ENCODE peak calls at places on chromosomes 3 and 15, in nine cellular contexts. O is endothelial cell of umbilical vein, E is H1, P is HepG2, G is A549, V is HCT116, H is SK-N-SH, J is NB4, Q is K562. B is an unnamed sample.

GRCh38 chr15:70494529-70494860 is 268.9 kb downstream of the UACA start:
- DNase-seq in Q (no peak), E (no peak), J (no peak), O (no peak), G (no peak), V (no peak), P (no peak), H (no peak), B (no peak)

GRCh38 chr15:63481105-63481810 is 23.1 kb upstream of the USP3 start:
- DNase-seq in P (no peak), J (no peak), G (peak), O (no peak), V (no peak), Q (no peak), E (no peak), H (no peak), B (no peak)

GRCh38 chr3:25433868-25434267 is 5.8 kb downstream of the RARB start:
- DNase-seq in J (no peak), Q (peak), O (peak), H (no peak), E (no peak), P (no peak), G (peak), V (no peak), B (no peak)

GRCh38 chr15:26721231-26721630 is 51.6 kb downstream of the GABRB3 start:
- DNase-seq in H (no peak), Q (no peak), P (no peak), J (no peak), E (peak), V (no peak), O (no peak), G (no peak), B (peak)

GRCh38 chr15:64216722-64217428 is 54.1 kb upstream of the PPIB start:
- DNase-seq in G (no peak), V (no peak), Q (peak), P (peak), H (peak), O (peak), E (no peak), J (no peak), B (no peak)

GRCh38 chr3:190912736-190913135 is 50.2 kb upstream of the GMNC start:
- DNase-seq in G (no peak), P (no peak), O (no peak), H (no peak), V (no peak), E (no peak), Q (no peak), J (peak), B (no peak)

GRCh38 chr15:71526061-71526460 is 284.3 kb upstream of the NR2E3 start:
- DNase-seq in H (no peak), Q (no peak), G (no peak), J (no peak), E (no peak), P (no peak), O (no peak), V (no peak), B (no peak)

GRCh38 chr3:45546636-45547201 is 47.8 kb upstream of the LIMD1 start:
- DNase-seq in P (peak), J (peak), V (peak), G (peak), E (peak), Q (peak), O (no peak), H (no peak), B (peak)

GRCh38 chr15:65804252-65804931 is 12.3 kb upstream of the DENND4A start:
- DNase-seq in J (peak), G (no peak), H (no peak), O (no peak), E (no peak), P (peak), Q (no peak), V (no peak), B (no peak)

GRCh38 chr3:181459516-181459915 is 252.2 kb upstream of the SOX2 start:
- DNase-seq in J (no peak), Q (no peak), V (no peak), H (no peak), G (no peak), P (no peak), O (no peak), E (no peak), B (no peak)

GRCh38 chr15:101773496-101774100 is 29.7 kb upstream of the OR4F6 start:
- DNase-seq in J (peak), G (peak), P (peak), H (no peak), V (peak), O (no peak), Q (peak), E (peak), B (peak)

GRCh38 chr3:189909139-189909538 is 211.6 kb downstream of the P3H2 start:
- DNase-seq in O (no peak), E (no peak), H (no peak), Q (no peak), P (no peak), V (no peak), J (no peak), G (no peak), B (no peak)

GRCh38 chr3:83500422-83500821 is 1458.4 kb upstream of the CADM2 start:
- DNase-seq in J (peak), O (no peak), H (no peak), P (peak), E (no peak), G (peak), Q (no peak), V (no peak), B (no peak)

GRCh38 chr3:172201990-172202318 is 162.6 kb downstream of the FNDC3B start:
- DNase-seq in P (no peak), Q (peak), V (no peak), E (no peak), G (no peak), H (no peak), J (no peak), O (peak), B (no peak)

GRCh38 chr3:125593991-125594574 is 1.2 kb downstream of the OSBPL11 start:
- DNase-seq in O (peak), Q (peak), P (no peak), E (peak), J (peak), H (no peak), G (no peak), V (no peak), B (no peak)

GRCh38 chr3:134457331-134458125 is 28.3 kb downstream of the ANAPC13 start:
- DNase-seq in V (no peak), H (peak), J (no peak), O (no peak), E (peak), G (no peak), Q (no peak), P (no peak), B (no peak)

GRCh38 chr15:48424076-48424475 is 92.8 kb downstream of the DUT start:
- DNase-seq in V (no peak), O (peak), P (no peak), J (peak), H (no peak), E (no peak), Q (no peak), G (no peak), B (no peak)

GRCh38 chr3:188284455-188285212 is 130.7 kb downstream of the LPP start:
- DNase-seq in H (no peak), G (no peak), O (no peak), Q (no peak), P (no peak), J (no peak), V (no peak), E (no peak), B (no peak)

GRCh38 chr3:14353486-14353885 is 48.9 kb upstream of the SLC6A6 start:
- DNase-seq in V (no peak), Q (no peak), G (no peak), E (no peak), P (no peak), O (no peak), J (no peak), H (no peak), B (no peak)

GRCh38 chr15:29183071-29183831 is 86.4 kb downstream of the NSMCE3 start:
- DNase-seq in O (peak), J (no peak), Q (no peak), G (peak), E (no peak), H (no peak), V (no peak), P (no peak), B (no peak)

GRCh38 chr3:21942328-21942727 is 191.3 kb upstream of the ZNF385D start:
- DNase-seq in P (no peak), Q (no peak), H (no peak), G (no peak), J (no peak), V (no peak), O (no peak), E (no peak), B (no peak)

GRCh38 chr3:61541694-61542093 is 19.7 kb upstream of the PTPRG start:
- DNase-seq in V (no peak), E (no peak), H (no peak), O (no peak), J (no peak), G (no peak), Q (no peak), P (no peak), B (no peak)

GRCh38 chr3:102024270-102024904 is 175.1 kb downstream of the NFKBIZ start:
- DNase-seq in Q (no peak), J (no peak), E (no peak), H (no peak), G (no peak), V (no peak), O (no peak), P (no peak), B (no peak)

GRCh38 chr3:73530030-73530411 is 94.7 kb downstream of the PDZRN3 start:
- DNase-seq in V (no peak), Q (no peak), H (no peak), O (no peak), E (no peak), P (no peak), G (no peak), J (no peak), B (no peak)

GRCh38 chr3:102235679-102236078 is 199.1 kb upstream of the ZPLD1 start:
- DNase-seq in H (no peak), Q (no peak), V (no peak), O (no peak), E (no peak), G (peak), P (peak), J (peak), B (peak)

GRCh38 chr15:95883064-95883463 is 447.4 kb upstream of the NR2F2 start:
- DNase-seq in V (no peak), G (no peak), Q (peak), P (no peak), E (peak), J (no peak), H (no peak), O (no peak), B (peak)

GRCh38 chr3:115989927-115990326 is 366.6 kb downstream of the GAP43 start:
- DNase-seq in Q (no peak), H (no peak), V (no peak), O (no peak), P (no peak), E (no peak), G (no peak), J (no peak), B (no peak)

GRCh38 chr3:163779396-163780344 is 1298.6 kb downstream of the SI start:
- DNase-seq in G (no peak), H (no peak), Q (no peak), V (peak), J (no peak), O (no peak), P (peak), E (peak), B (peak)

DNA sequence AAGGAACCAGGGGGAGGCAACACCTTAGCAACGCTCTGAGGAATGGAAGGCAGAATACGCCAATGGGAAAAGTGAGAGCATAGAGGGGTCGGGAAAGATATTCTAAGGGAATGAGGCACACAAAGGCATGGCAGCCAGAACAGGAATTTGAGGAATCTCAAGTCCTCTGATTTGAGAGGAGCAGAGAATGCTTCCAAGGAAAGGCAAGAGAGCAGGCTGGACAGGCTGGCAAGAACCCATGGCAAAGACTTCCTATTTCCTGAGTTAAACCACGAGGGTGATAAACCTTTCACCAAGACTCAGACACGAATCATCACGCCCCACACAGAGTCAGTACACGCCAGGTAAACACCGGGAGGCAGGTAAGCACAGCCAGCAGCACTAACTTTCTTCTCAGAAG is 109.8 kb downstream of the IGF2BP2 start:
- DNase-seq in H (no peak), Q (no peak), V (no peak), P (no peak), O (peak), J (no peak), E (no peak), G (no peak), B (peak)
- TF ChIP-seq MAX in H (no peak), Q (no peak), V (peak), P (no peak), O (no peak), J (no peak), E (no peak), G (no peak), B (peak)

GRCh38 chr3:48848816-48849515 is 1.3 kb upstream of the PRKAR2A start:
- DNase-seq in E (no peak), Q (no peak), J (no peak), G (no peak), P (no peak), V (no peak), O (no peak), H (no peak), B (no peak)

GRCh38 chr3:48847586-48848423 is at the start of gene PRKAR2A:
- DNase-seq in E (peak), H (peak), J (peak), G (peak), Q (peak), V (peak), O (peak), P (peak), B (peak)

GRCh38 chr3:48847053-48847585 is 555 bp downstream of the PRKAR2A start:
- DNase-seq in P (peak), H (peak), Q (peak), O (peak), G (peak), J (peak), E (peak), V (peak), B (peak)

DNA sequence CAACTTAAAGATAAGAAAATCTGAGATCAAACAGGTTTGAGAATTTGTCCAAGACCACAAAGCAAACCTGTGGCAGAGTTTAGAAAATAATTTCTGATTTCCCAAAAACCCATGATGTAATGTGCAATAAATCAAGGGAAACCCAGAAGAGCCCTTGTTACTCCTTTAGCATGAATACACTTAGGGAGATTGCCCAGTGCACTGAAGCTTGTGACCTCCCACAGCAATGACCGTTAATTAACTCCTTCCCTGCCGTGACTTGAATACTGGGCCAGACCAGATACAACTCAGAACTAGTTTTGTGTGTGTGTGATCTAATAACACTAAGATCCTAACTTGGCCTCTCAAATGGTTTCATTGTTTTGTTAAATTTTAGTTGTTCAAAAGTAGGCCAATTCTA is 2.5 kb downstream of the PRKAR2A start:
- DNase-seq in G (no peak), Q (peak), E (no peak), H (no peak), V (no peak), P (peak), J (no peak), O (no peak), B (no peak)
- TF ChIP-seq MAX in G (no peak), Q (no peak), E (no peak), H (no peak), V (no peak), P (no peak), J (no peak), O (no peak), B (no peak)

GRCh38 chr3:66378256-66378655 is 122.6 kb downstream of the LRIG1 start:
- DNase-seq in P (no peak), G (peak), E (no peak), Q (peak), O (peak), H (peak), J (peak), V (peak), B (peak)
- TF ChIP-seq MAX in P (no peak), G (no peak), E (peak), Q (no peak), O (no peak), H (no peak), J (no peak), V (no peak), B (no peak)

GRCh38 chr3:133271491-133271890 is 128.4 kb upstream of the BFSP2 start:
- DNase-seq in O (no peak), J (no peak), H (no peak), V (no peak), P (no peak), G (no peak), E (no peak), Q (no peak), B (no peak)
- TF ChIP-seq MAX in O (no peak), J (no peak), H (no peak), V (no peak), P (no peak), G (no peak), E (no peak), Q (no peak), B (no peak)

GRCh38 chr3:124360626-124361025 is 368.7 kb upstream of the ROPN1 start:
- DNase-seq in O (no peak), Q (no peak), H (no peak), E (no peak), J (no peak), V (no peak), P (no peak), G (no peak), B (peak)

GRCh38 chr3:124364230-124365022 is 365.8 kb upstream of the UMPS start:
- DNase-seq in Q (no peak), V (no peak), H (no peak), J (no peak), G (no peak), O (no peak), P (no peak), E (no peak), B (no peak)

GRCh38 chr3:124361566-124361965 is 368.7 kb upstream of the UMPS start:
- DNase-seq in H (no peak), G (no peak), E (no peak), O (no peak), V (no peak), J (no peak), P (no peak), Q (no peak), B (no peak)

GRCh38 chr3:124363451-124363850 is 366.8 kb upstream of the UMPS start:
- DNase-seq in J (no peak), H (no peak), Q (no peak), E (no peak), G (no peak), O (no peak), P (no peak), V (no peak), B (no peak)

GRCh38 chr3:124362418-124362817 is 367.8 kb upstream of the UMPS start:
- DNase-seq in O (no peak), P (no peak), V (no peak), E (no peak), H (no peak), Q (no peak), J (no peak), G (no peak), B (no peak)
- TF ChIP-seq MAX in O (no peak), P (no peak), V (no peak), E (no peak), H (no peak), Q (no peak), J (no peak), G (no peak), B (no peak)

GRCh38 chr15:36230741-36231140 is 348.7 kb upstream of the CDIN1 start:
- DNase-seq in V (no peak), P (no peak), O (no peak), J (no peak), Q (no peak), H (no peak), E (no peak), G (no peak), B (no peak)
- TF ChIP-seq MAX in V (no peak), P (no peak), O (no peak), J (no peak), Q (no peak), H (no peak), E (no peak), G (no peak), B (no peak)

GRCh38 chr3:141393151-141394076 is 25.1 kb downstream of the ZBTB38 start:
- DNase-seq in O (no peak), P (no peak), Q (no peak), H (peak), G (peak), V (no peak), E (no peak), J (no peak), B (peak)
- TF ChIP-seq MAX in O (no peak), P (no peak), Q (no peak), H (no peak), G (no peak), V (no peak), E (peak), J (no peak), B (no peak)

GRCh38 chr3:156010829-156011228 is 109.5 kb upstream of the KCNAB1 start:
- DNase-seq in O (no peak), V (peak), H (no peak), Q (peak), J (peak), G (peak), P (peak), E (no peak), B (peak)
- TF ChIP-seq MAX in O (no peak), V (no peak), H (no peak), Q (no peak), J (no peak), G (no peak), P (no peak), E (no peak), B (no peak)

DNA sequence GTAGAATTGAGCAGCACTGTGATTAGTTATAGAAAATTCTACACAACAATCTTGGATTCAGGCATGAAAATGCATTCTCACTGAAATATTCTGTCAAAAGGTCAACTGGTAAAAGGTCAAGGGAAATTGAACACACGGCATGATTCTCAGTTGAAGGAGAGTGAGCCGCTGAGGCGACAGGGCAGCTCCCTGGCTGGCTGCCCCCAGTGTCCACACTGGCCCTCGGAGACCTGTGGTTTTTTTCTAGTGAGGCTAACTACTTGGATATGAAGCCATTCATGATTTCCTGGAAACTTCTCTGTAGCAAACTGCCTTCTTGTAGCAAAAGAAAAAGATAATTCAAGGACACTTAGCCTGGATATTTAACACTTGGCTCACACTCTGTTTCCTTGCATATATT is 37.2 kb downstream of the AADACL2 start:
- DNase-seq in O (peak), H (no peak), E (no peak), V (no peak), Q (peak), G (peak), J (peak), P (peak), B (no peak)
- TF ChIP-seq MAX in O (no peak), H (no peak), E (no peak), V (no peak), Q (no peak), G (peak), J (no peak), P (no peak), B (no peak)

GRCh38 chr3:143979041-143979440 is 7.4 kb downstream of the DIPK2A start:
- DNase-seq in V (no peak), G (no peak), P (no peak), Q (no peak), J (no peak), H (no peak), O (no peak), E (no peak), B (no peak)

GRCh38 chr3:143979813-143980212 is 8.2 kb downstream of the DIPK2A start:
- DNase-seq in Q (no peak), O (no peak), P (no peak), E (no peak), V (no peak), G (no peak), J (no peak), H (no peak), B (no peak)

GRCh38 chr3:143975549-143976152 is 4.0 kb downstream of the DIPK2A start:
- DNase-seq in V (no peak), J (peak), E (no peak), O (peak), P (peak), G (peak), Q (peak), H (no peak), B (no peak)

GRCh38 chr3:143978263-143978631 is 6.6 kb downstream of the DIPK2A start:
- DNase-seq in O (no peak), V (no peak), P (no peak), G (no peak), E (no peak), Q (no peak), J (no peak), H (no peak), B (no peak)

GRCh38 chr3:143977326-143978262 is 6.0 kb downstream of the DIPK2A start:
- DNase-seq in J (peak), E (no peak), Q (peak), V (no peak), O (no peak), H (no peak), P (no peak), G (no peak), B (no peak)
- TF ChIP-seq MAX in J (no peak), E (no peak), Q (no peak), V (no peak), O (no peak), H (no peak), P (no peak), G (no peak), B (no peak)